ENCODE peak calls at places on chromosomes 16 and 17, in seven cellular contexts. Z, Q, B, S, K, M and V are unnamed samples.

GRCh38 chr16:56450275-56450889 is 750 bp downstream of the NUDT21 start:
- DNase-seq in Z (no peak), Q (peak; percentile 15), B (no peak), S (no peak), K (peak; percentile 50), M (peak; percentile 60), V (peak; percentile 15)

GRCh38 chr17:42979511-42980273 is at the start of gene PTGES3L:
- DNase-seq in Z (peak; percentile 2), Q (no peak), B (peak; percentile 35), S (no peak), K (peak; percentile 85), M (peak; percentile 62), V (peak; percentile 49)

GRCh38 chr17:67171560-67171959 is 73.4 kb downstream of the HELZ start:
- DNase-seq in Z (no peak), Q (no peak), B (no peak), S (no peak), K (no peak), M (no peak), V (peak; percentile 10)

GRCh38 chr16:20707461-20707860 is 10.0 kb upstream of the ACSM1 start:
- DNase-seq in Z (no peak), Q (no peak), B (no peak), S (no peak), K (no peak), M (no peak), V (no peak)

GRCh38 chr16:4372315-4372577 is 598 bp downstream of the VASN start:
- DNase-seq in Z (no peak), Q (no peak), B (no peak), S (no peak), K (no peak), M (no peak), V (no peak)

GRCh38 chr17:77273397-77274136 is 132.8 kb downstream of the SEC14L1 start:
- DNase-seq in Z (no peak), Q (peak; percentile 59), B (no peak), S (no peak), K (no peak), M (no peak), V (no peak)

GRCh38 chr17:81860756-81861568 is 627 bp upstream of the P4HB start:
- DNase-seq in Z (peak; percentile 99), Q (peak; percentile 100), B (peak; percentile 98), S (peak; percentile 100), K (peak; percentile 100), M (peak; percentile 100), V (peak; percentile 100)

GRCh38 chr17:52923658-52924057 is 765.1 kb upstream of the CA10 start:
- DNase-seq in Z (no peak), Q (no peak), B (no peak), S (no peak), K (no peak), M (no peak), V (no peak)

GRCh38 chr16:53053967-53054669 is 673 bp upstream of the CHD9 start:
- DNase-seq in Z (no peak), Q (peak; percentile 39), B (peak; percentile 47), S (peak; percentile 91), K (peak; percentile 32), M (peak; percentile 63), V (peak; percentile 65)

GRCh38 chr16:51306116-51306515 is 155.0 kb upstream of the SALL1 start:
- DNase-seq in Z (no peak), Q (peak; percentile 82), B (no peak), S (no peak), K (no peak), M (peak; percentile 74), V (no peak)

GRCh38 chr16:12874135-12874534 is 27.3 kb upstream of the SHISA9 start:
- DNase-seq in Z (no peak), Q (peak; percentile 85), B (no peak), S (no peak), K (no peak), M (peak; percentile 86), V (no peak)

GRCh38 chr17:66492500-66493123 is 190.2 kb downstream of the PRKCA start:
- DNase-seq in Z (no peak), Q (peak; percentile 87), B (no peak), S (no peak), K (peak; percentile 51), M (peak; percentile 16), V (no peak)

GRCh38 chr16:31262084-31262483 is 2.3 kb downstream of the ITGAM start:
- DNase-seq in Z (no peak), Q (no peak), B (no peak), S (no peak), K (no peak), M (no peak), V (no peak)

GRCh38 chr16:23048164-23048563 is 101.1 kb downstream of the USP31 start:
- DNase-seq in Z (no peak), Q (no peak), B (no peak), S (peak; percentile 29), K (no peak), M (no peak), V (no peak)

GRCh38 chr16:65532218-65532617 is 410.4 kb upstream of the CDH11 start:
- DNase-seq in Z (no peak), Q (no peak), B (no peak), S (no peak), K (no peak), M (peak; percentile 40), V (no peak)

GRCh38 chr17:63024716-63025115 is 58.7 kb downstream of the TANC2 start:
- DNase-seq in Z (no peak), Q (peak; percentile 51), B (no peak), S (no peak), K (no peak), M (peak; percentile 80), V (peak; percentile 26)

GRCh38 chr17:21418446-21419298 is 42.5 kb downstream of the KCNJ12 start:
- DNase-seq in Z (no peak), Q (no peak), B (no peak), S (peak; percentile 52), K (peak; percentile 55), M (no peak), V (no peak)
- H3K4me3 ChIP-seq in Z (peak overlapping the region; percentile 20), Q (no peak overlapping the region), B (no peak overlapping the region), S (no peak overlapping the region), K (no peak overlapping the region), M (no peak overlapping the region), V (no peak overlapping the region)

DNA sequence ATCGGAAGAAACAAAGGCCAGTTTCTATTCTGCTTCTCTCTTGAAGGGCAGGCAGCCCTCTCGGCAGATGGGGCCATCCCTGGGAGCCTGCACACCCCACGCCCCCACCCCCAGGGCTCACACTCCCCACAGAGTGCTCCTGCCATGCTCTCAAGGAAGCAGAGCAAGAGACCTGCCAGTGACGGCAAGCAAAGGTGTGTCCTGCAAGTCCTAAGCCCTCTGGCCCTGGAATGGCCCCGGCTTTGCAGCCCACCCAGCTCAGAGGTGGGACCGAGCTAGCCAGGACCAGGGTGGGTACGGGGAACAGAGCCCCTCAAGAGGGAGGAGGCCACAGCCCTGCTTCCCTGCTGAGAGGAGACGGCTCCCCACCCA is 91.7 kb downstream of the RBFOX3 start:
- DNase-seq in Z (no peak), Q (no peak), B (no peak), S (no peak), K (no peak), M (no peak), V (no peak)
- H3K4me3 ChIP-seq in Z (no peak overlapping the region), Q (no peak overlapping the region), B (no peak overlapping the region), S (no peak overlapping the region), K (no peak overlapping the region), M (no peak overlapping the region), V (no peak overlapping the region)

GRCh38 chr16:3029499-3030127 is 5.8 kb downstream of the THOC6 start:
- DNase-seq in Z (no peak), Q (peak; percentile 36), B (no peak), S (no peak), K (peak; percentile 63), M (peak; percentile 84), V (peak; percentile 38)
- H3K4me3 ChIP-seq in Z (peak overlapping the region; percentile 17), Q (no peak overlapping the region), B (no peak overlapping the region), S (no peak overlapping the region), K (no peak overlapping the region), M (peak overlapping the region; percentile 50), V (peak overlapping the region; percentile 28)

GRCh38 chr16:74302341-74302740 is 5.7 kb downstream of the PSMD7 start:
- DNase-seq in Z (no peak), Q (no peak), B (no peak), S (no peak), K (no peak), M (no peak), V (no peak)

GRCh38 chr16:74296465-74297295 is at the start of gene PSMD7:
- DNase-seq in Z (peak; percentile 84), Q (peak; percentile 84), B (peak; percentile 89), S (peak; percentile 98), K (peak; percentile 91), M (peak; percentile 97), V (peak; percentile 89)

GRCh38 chr16:74296120-74296464 is 522 bp upstream of the PSMD7 start:
- DNase-seq in Z (no peak), Q (no peak), B (no peak), S (no peak), K (no peak), M (no peak), V (no peak)

GRCh38 chr16:74297296-74297665 is 667 bp downstream of the PSMD7 start:
- DNase-seq in Z (no peak), Q (peak; percentile 41), B (no peak), S (peak; percentile 82), K (peak; percentile 39), M (peak; percentile 81), V (peak; percentile 29)

DNA sequence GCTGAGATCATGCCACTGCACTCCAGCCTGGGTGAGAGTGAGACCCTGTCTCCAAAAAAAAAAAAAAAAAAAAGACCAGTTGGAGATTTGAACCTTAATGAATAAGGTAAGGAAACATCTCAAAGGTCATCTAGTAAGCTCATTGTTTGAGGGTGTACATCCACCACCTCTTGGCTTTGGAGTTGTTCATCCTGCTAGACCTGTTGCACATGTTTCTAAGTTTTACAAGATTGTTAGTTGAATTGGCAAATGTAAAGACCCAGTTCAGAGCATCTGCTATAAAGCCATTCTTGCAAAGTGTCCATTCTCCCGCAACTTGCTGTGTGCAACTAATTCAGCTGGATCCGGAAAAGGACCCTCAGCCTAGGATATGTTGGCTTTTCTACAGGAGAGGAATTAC is 1.5 kb downstream of the PSMD7 start:
- DNase-seq in Z (no peak), Q (no peak), B (no peak), S (no peak), K (no peak), M (no peak), V (no peak)
- H3K4me3 ChIP-seq in Z (no peak overlapping the region), Q (peak overlapping the region; percentile 95), B (peak overlapping the region; percentile 88), S (no peak overlapping the region), K (no peak overlapping the region), M (peak overlapping the region; percentile 93), V (peak overlapping the region; percentile 93)

DNA sequence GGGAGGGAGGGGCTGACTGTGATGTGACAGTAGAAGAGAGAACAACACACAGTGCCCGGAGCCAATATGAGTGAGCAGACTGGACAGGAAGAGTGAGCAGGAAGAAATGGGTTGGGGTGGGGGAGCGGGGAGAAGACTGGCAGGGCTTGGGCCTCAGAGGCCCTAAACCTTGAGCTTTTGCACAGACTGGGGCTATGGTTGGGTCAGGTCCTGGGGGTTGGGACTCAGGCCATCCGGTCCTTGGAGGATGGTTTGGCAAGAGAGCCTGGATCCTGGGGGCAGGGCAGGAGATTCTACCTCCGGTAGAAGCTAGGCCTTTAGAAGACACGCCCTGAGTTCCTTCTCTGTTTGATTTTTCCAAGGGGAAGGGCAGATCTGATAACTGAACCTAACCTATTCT is 1.1 kb downstream of the CAMTA2 start:
- DNase-seq in Z (no peak), Q (peak; percentile 44), B (no peak), S (no peak), K (no peak), M (peak; percentile 37), V (peak; percentile 30)
- H3K4me3 ChIP-seq in Z (peak overlapping the region; percentile 100), Q (peak overlapping the region; percentile 74), B (peak overlapping the region; percentile 62), S (peak overlapping the region; percentile 77), K (peak overlapping the region; percentile 78), M (peak overlapping the region; percentile 81), V (peak overlapping the region; percentile 90)